ENCODE peak calls at places on chromosomes 16 and 17, in six cellular contexts. M is IMR-90, L is GM10248, J is HCT116, T is BJ, V is transverse colon. Y is an unnamed sample.

GRCh38 chr17:47789611-47790520 is 31.7 kb downstream of the OSBPL7 start:
- DNase-seq in M (peak; percentile 38), L (peak; percentile 79), J (no peak), T (no peak), V (peak; percentile 49), Y (peak; percentile 77)

GRCh38 chr17:1302761-1303160 is 23.3 kb downstream of the TRARG1 start:
- DNase-seq in M (no peak), L (no peak), J (no peak), T (no peak), V (no peak), Y (no peak)

GRCh38 chr17:79084291-79085153 is 9.9 kb downstream of the ENGASE start:
- DNase-seq in M (no peak), L (no peak), J (no peak), T (no peak), V (no peak), Y (no peak)

GRCh38 chr17:3993493-3994220 is 29.4 kb upstream of the ATP2A3 start:
- DNase-seq in M (no peak), L (peak; percentile 56), J (no peak), T (no peak), V (no peak), Y (peak; percentile 84)

GRCh38 chr16:29663829-29664132 is 734 bp downstream of the SPN start:
- DNase-seq in M (no peak), L (peak; percentile 40), J (no peak), T (no peak), V (no peak), Y (no peak)

GRCh38 chr16:68077866-68078725 is 7.1 kb upstream of the NFATC3 start:
- DNase-seq in M (no peak), L (no peak), J (no peak), T (no peak), V (no peak), Y (no peak)

GRCh38 chr17:67942810-67943209 is 53.5 kb downstream of the C17orf58 start:
- DNase-seq in M (peak; percentile 8), L (no peak), J (no peak), T (no peak), V (no peak), Y (no peak)

GRCh38 chr16:71961066-71962039 is 38.8 kb downstream of the PKD1L3 start:
- DNase-seq in M (peak; percentile 83), L (peak; percentile 73), J (peak; percentile 84), T (peak; percentile 36), V (peak; percentile 90), Y (peak; percentile 73)

GRCh38 chr16:88010971-88011483 is 59.8 kb downstream of the BANP start:
- DNase-seq in M (no peak), L (no peak), J (no peak), T (no peak), V (no peak), Y (no peak)

DNA sequence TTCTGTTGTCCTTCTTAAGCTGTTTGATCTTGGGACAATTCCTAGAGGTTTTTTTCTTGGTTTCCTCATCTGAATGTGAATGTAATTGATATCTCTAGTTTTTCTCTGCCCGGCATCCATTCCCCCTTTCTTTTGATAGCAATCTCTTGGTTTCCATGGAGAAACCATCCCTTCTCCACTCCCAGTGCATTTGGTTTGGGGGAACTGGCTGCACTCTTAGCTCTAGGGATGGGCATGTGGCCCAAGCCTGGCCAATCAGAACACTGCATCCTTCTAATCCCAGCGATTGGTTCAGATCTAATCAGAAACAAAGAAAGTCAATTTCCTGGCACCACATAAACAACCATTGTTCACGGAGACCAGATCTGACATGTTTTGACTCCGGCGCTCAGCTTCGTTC is 45.1 kb downstream of the IRX3 start:
- DNase-seq in M (no peak), L (no peak), J (no peak), T (no peak), V (no peak), Y (no peak)
- TF ChIP-seq CTCF in M (no peak), L (no peak), J (no peak), T (no peak), V (no peak), Y (no peak)

DNA sequence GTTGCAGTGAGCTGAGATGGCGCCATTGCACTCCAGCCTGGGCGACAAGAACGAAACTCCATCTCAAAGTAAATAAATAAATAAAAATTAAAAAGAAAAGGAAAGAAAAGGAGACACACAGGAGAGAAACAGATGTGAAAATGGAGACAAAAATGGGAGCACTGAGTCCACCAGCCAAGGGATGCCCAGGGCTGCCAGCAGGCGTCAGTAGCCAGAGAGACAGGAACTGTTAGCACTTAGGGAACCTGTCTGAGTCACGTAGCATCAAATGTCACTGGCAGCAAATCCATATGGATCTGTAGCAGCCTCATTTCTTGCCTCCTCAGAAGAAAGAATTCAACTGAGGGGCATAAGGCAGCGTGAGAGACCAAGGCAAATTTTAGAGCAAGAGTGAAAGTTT is 79.7 kb downstream of the CYLD start:
- DNase-seq in M (peak; percentile 23), L (no peak), J (peak; percentile 16), T (no peak), V (no peak), Y (no peak)
- TF ChIP-seq CTCF in M (peak; percentile 6), L (no peak), J (peak; percentile 32), T (peak; percentile 22), V (no peak), Y (no peak)

DNA sequence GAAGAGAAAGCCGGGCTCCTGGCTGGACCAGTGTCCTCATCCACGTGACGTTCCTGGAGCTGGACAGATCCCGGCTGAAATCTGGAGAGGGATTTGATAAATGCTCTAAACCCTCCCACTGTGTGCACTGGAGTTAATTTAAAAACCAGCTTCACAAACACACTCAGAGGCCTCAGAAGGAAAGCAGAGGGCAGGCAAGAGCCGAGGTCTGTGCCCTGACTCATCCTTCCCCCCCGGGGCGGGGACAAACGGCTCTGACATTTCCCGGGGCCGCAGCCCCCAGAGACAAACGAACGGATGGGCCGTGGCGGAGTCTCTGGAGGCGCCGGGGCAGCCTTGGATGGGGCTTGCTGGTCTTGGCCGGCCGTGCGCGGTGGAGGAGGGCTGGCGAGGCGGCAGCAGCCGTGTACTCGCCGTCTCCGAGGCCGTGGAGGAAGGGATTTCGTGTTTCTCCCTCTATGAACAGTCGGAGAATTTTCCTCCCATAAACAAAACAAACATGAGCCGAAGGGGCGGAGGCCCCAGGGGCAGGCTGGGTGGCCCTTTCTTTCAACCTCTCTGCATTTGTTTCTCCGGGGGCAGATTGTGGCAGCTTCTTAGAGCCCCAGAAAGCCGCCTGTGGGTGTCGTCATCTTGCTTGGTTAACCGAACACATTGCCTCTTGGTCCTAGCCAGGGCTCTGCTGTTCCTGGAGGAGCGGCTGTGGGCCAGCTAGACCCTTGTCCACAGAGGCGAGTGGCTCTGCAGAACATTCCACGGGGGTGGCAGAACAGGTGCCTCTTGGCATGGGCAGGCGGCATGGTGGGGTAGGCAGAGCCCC is 94.3 kb downstream of the NTN1 start:
- DNase-seq in M (peak; percentile 6), L (no peak), J (no peak), T (no peak), V (peak; percentile 48), Y (peak; percentile 50)
- TF ChIP-seq CTCF in M (no peak), L (peak; percentile 9), J (no peak), T (peak; percentile 43), V (no peak), Y (peak; percentile 15)

GRCh38 chr17:76793775-76794174 is 55.9 kb downstream of the MFSD11 start:
- DNase-seq in M (peak; percentile 23), L (no peak), J (peak; percentile 53), T (no peak), V (no peak), Y (peak; percentile 39)
- TF ChIP-seq CTCF in M (peak; percentile 46), L (peak; percentile 42), J (peak; percentile 68), T (peak; percentile 52), V (no peak), Y (peak; percentile 52)

GRCh38 chr16:49440156-49441065 is 66.8 kb downstream of the C16orf78 start:
- DNase-seq in M (no peak), L (no peak), J (no peak), T (no peak), V (no peak), Y (no peak)
- TF ChIP-seq CTCF in M (no peak), L (no peak), J (no peak), T (no peak), V (no peak), Y (no peak)

GRCh38 chr16:80923356-80923755 is 83.3 kb downstream of the CMC2 start:
- DNase-seq in M (no peak), L (no peak), J (no peak), T (no peak), V (no peak), Y (no peak)

DNA sequence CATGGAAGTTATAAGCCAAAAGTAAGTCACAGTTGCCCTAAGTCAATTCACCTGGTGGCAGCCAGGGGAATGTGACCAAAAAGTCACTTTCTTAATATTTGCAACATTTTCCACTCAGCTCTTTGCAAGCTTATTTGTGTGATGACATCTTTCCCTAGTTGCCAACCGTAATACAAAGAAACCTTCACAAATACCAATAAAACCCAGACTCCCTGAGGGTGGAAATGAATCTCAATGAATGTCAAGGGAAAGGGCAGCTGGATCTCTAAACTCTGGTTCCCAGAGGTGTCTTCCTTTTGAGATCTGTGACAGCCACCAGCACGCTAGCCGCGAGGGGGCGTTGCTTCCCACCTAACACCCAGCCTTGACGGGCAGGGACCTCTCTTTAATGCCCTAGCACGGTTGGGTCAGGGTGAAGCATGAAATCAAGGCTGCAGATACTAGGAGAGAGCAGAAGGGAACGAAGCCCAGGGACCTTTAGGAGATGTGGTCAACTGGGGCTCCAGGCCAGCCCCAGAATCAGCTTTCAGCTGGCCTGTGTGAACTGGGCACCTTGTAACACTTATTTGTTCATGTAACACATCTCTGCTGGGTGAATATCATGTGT is 82.2 kb downstream of the CMC2 start:
- DNase-seq in M (peak; percentile 43), L (peak; percentile 65), J (peak; percentile 58), T (no peak), V (peak; percentile 58), Y (peak; percentile 70)
- TF ChIP-seq CTCF in M (peak; percentile 58), L (peak; percentile 74), J (peak; percentile 97), T (peak; percentile 84), V (peak; percentile 48), Y (peak; percentile 86)

GRCh38 chr16:47460755-47461597 is at the start of the genes ITFG1 and PHKB:
- DNase-seq in M (peak; percentile 90), L (peak; percentile 93), J (peak; percentile 86), T (peak; percentile 45), V (peak; percentile 93), Y (peak; percentile 93)
- TF ChIP-seq CTCF in M (peak; percentile 19), L (no peak), J (no peak), T (no peak), V (no peak), Y (no peak)

DNA sequence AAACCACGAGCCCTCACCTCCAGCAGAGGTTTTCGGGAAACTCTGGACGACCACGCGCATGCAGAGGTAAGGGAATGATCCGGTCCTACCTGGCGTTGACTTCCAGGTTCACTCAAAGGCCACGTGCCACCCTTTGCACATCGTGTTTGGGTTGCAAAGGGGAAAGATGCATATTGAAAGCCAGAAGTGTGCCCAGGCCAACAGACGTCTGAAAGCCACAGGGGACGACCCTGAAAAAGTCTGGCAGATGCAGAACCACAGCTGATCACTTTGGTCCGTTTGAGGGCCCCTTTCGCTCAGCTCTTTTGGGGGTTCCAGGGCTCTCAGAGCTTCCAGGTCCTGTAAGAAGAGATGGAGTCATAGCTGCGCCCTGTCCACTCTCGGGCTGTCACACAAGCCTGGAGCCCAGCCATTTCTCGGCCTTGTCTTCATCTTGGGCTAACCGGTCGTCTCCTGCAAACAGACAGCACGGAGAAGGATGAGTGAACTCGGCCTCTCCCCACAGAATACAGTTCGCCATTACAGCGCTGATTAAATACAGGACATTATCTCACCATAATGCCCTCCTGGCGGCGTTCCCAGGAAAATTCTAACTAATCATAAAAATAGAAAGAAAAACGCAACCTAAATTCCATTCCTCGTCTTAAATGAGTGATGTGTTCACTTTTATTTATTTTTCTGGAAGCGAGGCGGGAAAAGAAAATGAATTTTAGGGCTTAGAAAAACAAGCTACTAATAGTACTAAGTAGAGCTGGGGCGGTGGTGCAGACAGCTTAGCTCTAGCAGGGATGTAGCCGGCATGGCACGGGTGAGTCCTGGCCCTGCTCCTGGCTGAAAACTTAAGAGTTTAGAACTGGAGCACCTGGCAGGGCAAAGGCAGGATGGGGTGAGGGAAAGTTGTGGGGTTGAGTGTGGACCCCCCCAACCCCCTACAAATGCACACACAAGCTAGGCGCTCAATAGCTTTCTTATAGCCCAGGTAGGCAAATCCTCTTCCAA is 45.5 kb upstream of the ZFHX3 start:
- DNase-seq in M (peak; percentile 54), L (no peak), J (no peak), T (no peak), V (no peak), Y (no peak)
- TF ChIP-seq CTCF in M (no peak), L (no peak), J (no peak), T (no peak), V (no peak), Y (no peak)

Y was measured in GM13977.